ENCODE peak calls at places on chromosomes 2 and 18, in nine cellular contexts. R is pancreas; M is prostate gland; S is left lung; T is upper lobe of left lung; E is IMR-90; H is OCI-LY7; U is effector memory CD4-positive, alpha-beta T cell; J is psoas muscle. X is an unnamed sample.

GRCh38 chr2:181258761-181259160 is 198.4 kb upstream of the ITGA4 start:
- DNase-seq in H (no peak), E (peak; percentile 40), R (no peak), M (no peak), T (no peak), U (no peak), J (no peak), S (no peak), X (no peak)

GRCh38 chr2:47521666-47522285 is 118.8 kb downstream of the MSH2 start:
- DNase-seq in U (no peak), R (no peak), H (peak; percentile 76), S (no peak), E (no peak), M (no peak), T (no peak), J (no peak), X (no peak)

GRCh38 chr2:64812298-64812697 is 158.6 kb upstream of the SERTAD2 start:
- DNase-seq in J (no peak), H (no peak), M (no peak), S (no peak), T (no peak), U (no peak), E (no peak), R (no peak), X (no peak)

GRCh38 chr2:215430528-215431187 is 5.2 kb downstream of the FN1 start:
- DNase-seq in R (no peak), J (no peak), T (no peak), E (peak; percentile 71), S (no peak), M (no peak), U (no peak), H (no peak), X (no peak)

GRCh38 chr2:182410120-182410519 is 16.7 kb downstream of the PDE1A start:
- DNase-seq in T (no peak), R (no peak), M (no peak), E (peak; percentile 53), S (no peak), U (no peak), J (no peak), H (no peak), X (no peak)

GRCh38 chr2:11784747-11785610 is 38.5 kb downstream of the LPIN1 start:
- DNase-seq in T (peak; percentile 92), U (peak; percentile 28), E (peak; percentile 63), M (peak; percentile 15), S (no peak), R (no peak), J (peak; percentile 42), H (peak; percentile 31), X (no peak)

GRCh38 chr18:37184209-37184868 is 355.4 kb downstream of the KIAA1328 start:
- DNase-seq in E (no peak), U (no peak), J (no peak), T (no peak), R (no peak), H (no peak), S (no peak), M (no peak), X (no peak)

GRCh38 chr2:164620873-164621760 is at the start of gene GRB14:
- DNase-seq in E (no peak), U (no peak), S (peak; percentile 65), H (no peak), M (peak; percentile 50), T (peak; percentile 90), R (peak; percentile 85), J (peak; percentile 44), X (peak; percentile 90)

GRCh38 chr2:105126353-105126752 is 88.5 kb downstream of the MRPS9 start:
- DNase-seq in M (no peak), U (no peak), E (no peak), H (no peak), R (no peak), T (no peak), S (no peak), J (no peak), X (no peak)

GRCh38 chr2:163157891-163158511 is 319.4 kb upstream of the KCNH7 start:
- DNase-seq in U (no peak), E (peak; percentile 89), J (no peak), R (no peak), S (no peak), M (no peak), T (no peak), H (no peak), X (no peak)

GRCh38 chr2:221705478-221705877 is 133.4 kb upstream of the EPHA4 start:
- DNase-seq in H (no peak), E (no peak), S (peak; percentile 34), R (no peak), T (no peak), M (peak; percentile 5), U (no peak), J (no peak), X (no peak)

GRCh38 chr18:79478484-79479113 is 82.9 kb downstream of the NFATC1 start:
- DNase-seq in R (no peak), S (peak; percentile 16), J (peak; percentile 10), M (no peak), U (no peak), H (no peak), E (no peak), T (peak; percentile 77), X (peak; percentile 46)

GRCh38 chr2:11550901-11551568 is 17.2 kb downstream of the GREB1 start:
- DNase-seq in T (no peak), S (no peak), M (no peak), U (no peak), J (no peak), R (no peak), H (no peak), E (no peak), X (no peak)

GRCh38 chr2:29343830-29344229 is 228.6 kb downstream of the CLIP4 start:
- DNase-seq in E (no peak), T (no peak), U (no peak), M (no peak), S (no peak), H (no peak), J (no peak), R (no peak), X (no peak)

GRCh38 chr2:189548686-189549439 is 31.7 kb downstream of the SLC40A1 start:
- DNase-seq in U (no peak), R (no peak), T (no peak), E (peak; percentile 46), H (no peak), S (no peak), J (no peak), M (no peak), X (no peak)

GRCh38 chr2:9276901-9277455 is 70.4 kb downstream of the ASAP2 start:
- DNase-seq in T (no peak), R (no peak), E (no peak), S (no peak), U (no peak), J (no peak), H (no peak), M (no peak), X (no peak)

GRCh38 chr2:9273496-9273895 is 66.9 kb downstream of the ASAP2 start:
- DNase-seq in J (no peak), H (no peak), E (no peak), T (no peak), S (no peak), R (no peak), U (no peak), M (no peak), X (no peak)

GRCh38 chr2:9276074-9276473 is 69.5 kb downstream of the ASAP2 start:
- DNase-seq in M (no peak), J (no peak), T (no peak), S (no peak), U (no peak), E (no peak), R (no peak), H (no peak), X (no peak)

GRCh38 chr2:9275399-9275798 is 68.8 kb downstream of the ASAP2 start:
- DNase-seq in M (no peak), T (no peak), S (no peak), E (no peak), H (no peak), R (no peak), J (no peak), U (no peak), X (no peak)

GRCh38 chr2:9274701-9275343 is 68.2 kb downstream of the ASAP2 start:
- DNase-seq in M (no peak), H (no peak), U (no peak), S (no peak), T (no peak), E (no peak), J (no peak), R (no peak), X (no peak)
- H3K4me1 ChIP-seq in M (no peaks in the 10 kb centered on the region), H (no peaks in the 10 kb centered on the region), U (no peaks in the 10 kb centered on the region), S (peaks cover 15% of the 10 kb centered on the region), T (peaks cover 16% of the 10 kb centered on the region), E (peaks cover 2% of the 10 kb centered on the region), J (peaks cover 23% of the 10 kb centered on the region), R (no peaks in the 10 kb centered on the region), X (peaks cover 15% of the 10 kb centered on the region)

GRCh38 chr18:23133860-23134779 is 1.2 kb upstream of the CABLES1 start:
- DNase-seq in E (no peak), M (peak; percentile 38), T (no peak), S (peak; percentile 68), U (no peak), R (peak; percentile 75), H (peak; percentile 95), J (no peak), X (peak; percentile 77)
- H3K4me3 ChIP-seq in E (peak overlapping the region; percentile 79), M (peak overlapping the region; percentile 47), T (peak overlapping the region; percentile 75), S (peak overlapping the region; percentile 55), U (no peak overlapping the region), R (no peak overlapping the region), H (peak overlapping the region; percentile 76), J (no peak overlapping the region), X (peak overlapping the region; percentile 69)

DNA sequence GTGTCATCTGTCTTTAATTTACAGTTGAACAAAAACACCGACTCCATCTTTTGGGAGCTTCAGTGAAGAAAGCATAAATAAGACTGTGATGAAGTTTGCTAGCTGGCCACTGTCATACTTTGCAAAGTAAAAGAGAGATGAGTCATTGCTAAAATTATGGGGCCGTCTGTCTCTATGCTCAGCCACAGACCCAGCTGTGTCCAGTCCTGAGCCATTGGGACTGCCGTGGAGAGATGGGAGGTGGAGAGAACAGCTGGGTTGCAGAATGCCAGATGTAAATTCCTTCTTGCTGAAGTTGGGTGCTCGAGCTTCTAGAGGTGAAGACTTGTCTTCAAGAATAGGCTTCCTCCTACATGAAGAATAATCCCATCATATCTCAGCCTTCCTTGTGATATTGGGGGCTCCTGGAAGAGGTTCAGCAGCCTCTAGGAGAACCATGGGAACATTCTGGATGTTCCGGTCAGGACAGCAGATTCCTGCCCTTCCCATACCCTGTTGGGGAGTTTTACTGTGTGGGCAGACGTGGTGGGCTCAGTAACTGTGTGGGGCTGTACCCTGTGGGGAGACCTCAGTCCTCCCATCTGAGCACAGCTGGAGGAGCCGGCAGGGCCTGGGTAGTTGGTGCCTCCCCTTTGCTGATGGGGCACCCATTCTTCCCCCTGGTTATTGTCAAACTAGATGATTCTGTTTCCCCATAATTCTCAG is 71.1 kb downstream of the LDLRAD4 start:
- DNase-seq in S (no peak), T (no peak), J (peak; percentile 39), H (no peak), U (no peak), E (no peak), M (no peak), R (no peak), X (peak; percentile 20)
- H3K27ac ChIP-seq in S (no peak overlapping the region), T (no peak overlapping the region), J (no peak overlapping the region), H (no peak overlapping the region), U (no peak overlapping the region), E (no peak overlapping the region), M (no peak overlapping the region), R (no peak overlapping the region), X (no peak overlapping the region)

DNA sequence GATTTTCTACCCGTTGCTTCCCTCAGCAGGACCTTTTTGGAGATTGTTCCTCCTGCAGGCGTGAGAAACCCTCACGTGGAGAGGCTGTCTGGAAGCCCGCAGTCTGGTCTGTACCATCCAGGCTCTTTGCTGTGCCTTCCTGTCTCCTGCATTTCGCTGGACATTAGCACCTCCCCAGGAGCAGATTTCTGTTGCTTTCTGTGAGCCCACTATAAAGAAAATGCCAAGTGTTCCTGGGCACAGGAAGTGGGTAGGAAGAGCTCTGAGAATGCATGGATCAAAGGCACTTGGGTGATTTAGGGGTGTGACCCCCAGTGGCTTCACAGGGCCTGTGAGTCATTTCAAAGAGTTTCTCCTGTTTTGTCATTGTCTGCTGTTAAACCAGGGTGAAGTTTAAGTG is 27.3 kb downstream of the SPTBN1 start:
- DNase-seq in T (no peak), M (no peak), U (no peak), H (no peak), R (no peak), S (no peak), E (no peak), J (no peak), X (no peak)
- H3K4me1 ChIP-seq in T (peaks cover 48% of the 10 kb centered on the region), M (no peaks in the 10 kb centered on the region), U (no peaks in the 10 kb centered on the region), H (no peaks in the 10 kb centered on the region), R (peaks cover 17% of the 10 kb centered on the region), S (peaks cover 34% of the 10 kb centered on the region), E (peaks cover 20% of the 10 kb centered on the region), J (peaks cover 26% of the 10 kb centered on the region), X (peaks cover 36% of the 10 kb centered on the region)